ENCODE peak calls at places on chromosomes 2 and 18, in four cellular contexts. P, Q, L and D are unnamed samples.

GRCh38 chr2:19801367-19802087 is 100.3 kb downstream of the TTC32 start:
- DNase-seq in P (no peak), L (peak; percentile 53), Q (peak; percentile 98), D (peak; percentile 97)

GRCh38 chr2:149928026-149928425 is 340.5 kb upstream of the MMADHC start:
- DNase-seq in P (no peak), L (no peak), Q (no peak), D (no peak)

GRCh38 chr2:19648583-19648982 is 253.2 kb downstream of the TTC32 start:
- DNase-seq in L (no peak), Q (peak; percentile 90), P (no peak), D (peak; percentile 91)

GRCh38 chr2:159903404-159904126 is 105.6 kb upstream of the CD302 start:
- DNase-seq in Q (no peak), P (peak; percentile 35), L (peak; percentile 49), D (peak; percentile 14)

GRCh38 chr18:51645607-51646006 is 448.1 kb upstream of the MEX3C start:
- DNase-seq in P (no peak), L (no peak), Q (no peak), D (no peak)

GRCh38 chr2:42249887-42250286 is 80.7 kb downstream of the EML4 start:
- DNase-seq in P (no peak), Q (no peak), L (no peak), D (no peak)

GRCh38 chr2:67075056-67075455 is 322.1 kb upstream of the ETAA1 start:
- DNase-seq in P (no peak), L (no peak), Q (no peak), D (no peak)

GRCh38 chr2:120825370-120826259 is 89.9 kb downstream of the GLI2 start:
- DNase-seq in P (no peak), Q (peak; percentile 90), L (peak; percentile 63), D (peak; percentile 86)

GRCh38 chr2:99442837-99443236 is 47.0 kb downstream of the REV1 start:
- DNase-seq in Q (peak; percentile 28), P (no peak), L (no peak), D (peak; percentile 42)

GRCh38 chr18:11115268-11115667 is 34.1 kb downstream of the PIEZO2 start:
- DNase-seq in L (no peak), Q (peak; percentile 84), P (no peak), D (peak; percentile 71)

GRCh38 chr2:74290466-74291216 is 52.6 kb downstream of the SLC4A5 start:
- DNase-seq in P (peak; percentile 51), Q (no peak), L (no peak), D (no peak)

GRCh38 chr2:59034791-59035190 is 793.7 kb upstream of the FANCL start:
- DNase-seq in L (no peak), P (no peak), Q (no peak), D (no peak)

GRCh38 chr2:24508878-24509277 is 17.8 kb downstream of the NCOA1 start:
- DNase-seq in L (no peak), P (no peak), Q (no peak), D (no peak)

GRCh38 chr2:242065456-242065855 is 195.9 kb downstream of the RTP5 start:
- DNase-seq in Q (no peak), P (no peak), L (no peak), D (no peak)

GRCh38 chr2:99150691-99151090 is 4.1 kb downstream of the TSGA10 start:
- DNase-seq in P (no peak), L (no peak), Q (peak; percentile 0), D (peak; percentile 12)

GRCh38 chr2:20235655-20236302 is 10.8 kb upstream of the SDC1 start:
- DNase-seq in Q (no peak), P (no peak), L (no peak), D (no peak)

GRCh38 chr2:128178650-128179460 is 87.9 kb downstream of the UGGT1 start:
- DNase-seq in Q (peak; percentile 89), L (peak; percentile 59), P (peak; percentile 31), D (peak; percentile 78)

GRCh38 chr2:96730212-96730611 is 9.7 kb downstream of the LMAN2L start:
- DNase-seq in P (no peak), Q (peak; percentile 56), L (no peak), D (peak; percentile 17)

GRCh38 chr2:238095143-238095542 is 5.0 kb upstream of the ESPNL start:
- DNase-seq in L (no peak), Q (no peak), P (peak; percentile 29), D (no peak)

GRCh38 chr2:99488999-99489757 is 639 bp downstream of the REV1 start:
- DNase-seq in P (peak; percentile 84), Q (peak; percentile 38), L (peak; percentile 84), D (peak; percentile 57)

GRCh38 chr2:223247136-223247535 is 195.1 kb downstream of the KCNE4 start:
- DNase-seq in P (no peak), L (no peak), Q (peak; percentile 43), D (peak; percentile 71)

GRCh38 chr2:27191107-27191829 is 20.6 kb upstream of the ATRAID start:
- DNase-seq in Q (peak; percentile 71), P (peak; percentile 69), L (no peak), D (peak; percentile 81)

GRCh38 chr2:200765995-200766660 is 45.6 kb upstream of the BZW1 start:
- DNase-seq in P (no peak), L (no peak), Q (peak; percentile 34), D (peak; percentile 17)

GRCh38 chr2:54895735-54896134 is 154.5 kb downstream of the RTN4 start:
- DNase-seq in P (no peak), Q (peak; percentile 28), L (no peak), D (peak; percentile 46)

GRCh38 chr2:218435003-218435982 is 16.4 kb downstream of the VIL1 start:
- DNase-seq in P (no peak), Q (peak; percentile 6), L (peak; percentile 28), D (no peak)

GRCh38 chr2:203814661-203815540 is 52.7 kb upstream of the CTLA4 start:
- DNase-seq in P (peak; percentile 72), L (peak; percentile 65), Q (peak; percentile 82), D (peak; percentile 90)

GRCh38 chr2:167336213-167336612 is 447.9 kb downstream of the XIRP2 start:
- DNase-seq in Q (no peak), P (no peak), L (no peak), D (no peak)

GRCh38 chr2:165417009-165417408 is 52.5 kb upstream of the CSRNP3 start:
- DNase-seq in Q (no peak), P (no peak), L (no peak), D (no peak)

GRCh38 chr2:68122680-68122964 is 35.1 kb upstream of the PNO1 start:
- DNase-seq in L (no peak), P (no peak), Q (no peak), D (no peak)
- TF ChIP-seq CTCF in L (no peak), P (no peak), Q (no peak), D (no peak)

GRCh38 chr2:194424683-194425209 is 1232.3 kb upstream of the SLC39A10 start:
- DNase-seq in Q (no peak), P (no peak), L (no peak), D (no peak)
- TF ChIP-seq CTCF in Q (no peak), P (no peak), L (no peak), D (no peak)

GRCh38 chr18:59219672-59220163 is at the start of gene GRP:
- DNase-seq in Q (no peak), P (no peak), L (no peak), D (no peak)

GRCh38 chr18:59220784-59221765 is 1.1 kb downstream of the GRP start:
- DNase-seq in P (no peak), L (no peak), Q (no peak), D (no peak)

GRCh38 chr18:59218018-59218417 is 1.9 kb upstream of the GRP start:
- DNase-seq in P (no peak), Q (no peak), L (no peak), D (no peak)

GRCh38 chr18:59222341-59222740 is 2.4 kb downstream of the GRP start:
- DNase-seq in P (no peak), Q (no peak), L (no peak), D (no peak)

GRCh38 chr18:59220164-59220783 is 316 bp downstream of the GRP start:
- DNase-seq in P (no peak), Q (no peak), L (no peak), D (no peak)
- TF ChIP-seq CTCF in P (no peak), Q (no peak), L (no peak), D (no peak)

GRCh38 chr2:208189782-208190181 is at the start of gene C2orf80:
- DNase-seq in P (no peak), Q (no peak), L (no peak), D (no peak)
- TF ChIP-seq CTCF in P (no peak), Q (no peak), L (no peak), D (no peak)

GRCh38 chr18:1917546-1917945 is 653.8 kb downstream of the METTL4 start:
- DNase-seq in L (no peak), P (no peak), Q (no peak), D (no peak)

GRCh38 chr18:1917141-1917540 is 654.2 kb downstream of the METTL4 start:
- DNase-seq in L (no peak), Q (no peak), P (no peak), D (no peak)

GRCh38 chr18:1914489-1914888 is 656.8 kb downstream of the METTL4 start:
- DNase-seq in L (no peak), Q (no peak), P (peak; percentile 6), D (peak; percentile 42)
- TF ChIP-seq CTCF in L (no peak), Q (no peak), P (peak; percentile 29), D (peak; percentile 49)

DNA sequence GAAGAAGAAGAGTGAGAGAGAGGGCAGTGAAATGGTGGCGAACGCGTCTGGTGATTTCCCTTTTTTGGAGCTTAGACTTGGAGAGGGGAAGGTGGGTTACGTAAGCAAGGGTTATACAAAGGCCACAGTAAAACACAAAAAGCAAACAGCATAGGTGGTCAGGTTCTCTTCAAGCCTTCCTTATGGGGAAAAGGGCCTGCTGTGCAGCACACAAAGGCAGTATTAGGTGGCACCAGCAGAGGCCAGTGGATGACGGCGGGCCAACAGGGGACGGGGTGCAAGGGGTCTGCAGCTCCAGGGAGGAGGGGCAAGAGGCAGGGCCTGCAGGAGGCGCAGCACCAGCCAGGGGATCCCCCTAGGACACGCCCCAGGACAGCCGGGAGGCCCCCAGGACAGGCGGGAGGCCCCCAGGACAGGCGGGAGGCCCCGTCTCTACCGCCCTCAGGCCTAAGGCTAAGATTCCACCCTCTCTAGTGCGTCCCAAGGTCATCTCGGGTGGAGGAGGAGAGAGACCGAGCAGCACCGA is 32.6 kb upstream of the NPC1 start:
- DNase-seq in P (peak; percentile 38), Q (no peak), L (peak; percentile 59), D (no peak)
- TF ChIP-seq CTCF in P (peak; percentile 19), Q (no peak), L (no peak), D (peak; percentile 2)